ENCODE peak calls at places on chromosomes 3 and 15, in four cellular contexts. C, H, V and M are unnamed samples. For H3K9me3, the result is how much of the 10 kb centered on the place peaks cover.

GRCh38 chr3:170419301-170420087 is 826 bp downstream of the CLDN11 start:
- DNase-seq in C (no peak), H (no peak), V (peak), M (no peak)

GRCh38 chr3:184918741-184919140 is 106.8 kb downstream of the VPS8 start:
- DNase-seq in H (no peak), V (no peak), C (no peak), M (no peak)

GRCh38 chr3:156787926-156788663 is 38.1 kb upstream of the LEKR1 start:
- DNase-seq in V (peak), C (no peak), H (no peak), M (no peak)

GRCh38 chr3:17491601-17492000 is 250.8 kb downstream of the TBC1D5 start:
- DNase-seq in V (peak), H (no peak), C (no peak), M (no peak)

GRCh38 chr3:66738625-66739330 is 238.0 kb upstream of the LRIG1 start:
- DNase-seq in V (peak), H (no peak), C (no peak), M (no peak)

GRCh38 chr3:186241910-186242821 is 119.9 kb downstream of the DGKG start:
- DNase-seq in C (peak), V (peak), H (peak), M (peak)

GRCh38 chr3:7484636-7485035 is 623.7 kb downstream of the GRM7 start:
- DNase-seq in C (no peak), V (no peak), H (no peak), M (no peak)

GRCh38 chr3:111616417-111617105 is 21.4 kb upstream of the ZBED2 start:
- DNase-seq in V (no peak), H (peak), C (no peak), M (peak)

GRCh38 chr15:75352186-75352585 is 5.3 kb downstream of the NEIL1 start:
- DNase-seq in C (no peak), H (no peak), V (no peak), M (no peak)

GRCh38 chr3:132592211-132592610 is 4.9 kb upstream of the ACKR4 start:
- DNase-seq in V (no peak), C (no peak), H (no peak), M (no peak)

GRCh38 chr3:21752749-21753347 is 1.8 kb upstream of the ZNF385D start:
- DNase-seq in V (peak), H (no peak), C (no peak), M (no peak)

GRCh38 chr3:197003461-197004385 is 25.9 kb downstream of the MELTF start:
- DNase-seq in C (peak), H (no peak), V (peak), M (no peak)

GRCh38 chr3:120450261-120450913 is 405 bp downstream of the FSTL1 start:
- DNase-seq in C (peak), V (peak), H (peak), M (no peak)

GRCh38 chr3:127136706-127137105 is 56.2 kb upstream of the PRR23E start:
- DNase-seq in H (no peak), V (no peak), C (no peak), M (no peak)

GRCh38 chr3:176071943-176072342 is 1125.3 kb downstream of the TBL1XR1 start:
- DNase-seq in C (no peak), H (no peak), V (no peak), M (no peak)
- H3K9me3 ChIP-seq in C (under half), H (under half), V (under half), M (under half)

GRCh38 chr3:123847209-123847608 is 36.9 kb downstream of the MYLK start:
- DNase-seq in C (no peak), H (no peak), V (no peak), M (no peak)

GRCh38 chr3:123842711-123843110 is 41.4 kb downstream of the MYLK start:
- DNase-seq in V (no peak), C (no peak), H (no peak), M (no peak)

GRCh38 chr3:123841476-123842238 is 42.5 kb downstream of the MYLK start:
- DNase-seq in C (no peak), H (no peak), V (no peak), M (no peak)

GRCh38 chr3:123840961-123841360 is 43.2 kb downstream of the MYLK start:
- DNase-seq in H (no peak), V (no peak), C (no peak), M (no peak)

GRCh38 chr3:123843668-123844067 is 40.5 kb downstream of the MYLK start:
- DNase-seq in H (no peak), C (no peak), V (peak), M (no peak)
- H3K9me3 ChIP-seq in H (under half), C (under half), V (under half), M (under half)

GRCh38 chr3:70245746-70246525 is 66.5 kb downstream of the MDFIC2 start:
- DNase-seq in V (no peak), C (no peak), H (no peak), M (no peak)

GRCh38 chr3:70250451-70250850 is 62.0 kb downstream of the MDFIC2 start:
- DNase-seq in V (no peak), C (no peak), H (no peak), M (no peak)

GRCh38 chr3:70249509-70250160 is 62.8 kb downstream of the MDFIC2 start:
- DNase-seq in V (peak), H (no peak), C (no peak), M (no peak)

GRCh38 chr3:70248856-70249255 is 63.6 kb downstream of the MDFIC2 start:
- DNase-seq in H (no peak), V (no peak), C (no peak), M (no peak)

GRCh38 chr3:70247955-70248354 is 64.5 kb downstream of the MDFIC2 start:
- DNase-seq in C (no peak), V (no peak), H (no peak), M (no peak)
- H3K9me3 ChIP-seq in C (under half), V (under half), H (under half), M (under half)

DNA sequence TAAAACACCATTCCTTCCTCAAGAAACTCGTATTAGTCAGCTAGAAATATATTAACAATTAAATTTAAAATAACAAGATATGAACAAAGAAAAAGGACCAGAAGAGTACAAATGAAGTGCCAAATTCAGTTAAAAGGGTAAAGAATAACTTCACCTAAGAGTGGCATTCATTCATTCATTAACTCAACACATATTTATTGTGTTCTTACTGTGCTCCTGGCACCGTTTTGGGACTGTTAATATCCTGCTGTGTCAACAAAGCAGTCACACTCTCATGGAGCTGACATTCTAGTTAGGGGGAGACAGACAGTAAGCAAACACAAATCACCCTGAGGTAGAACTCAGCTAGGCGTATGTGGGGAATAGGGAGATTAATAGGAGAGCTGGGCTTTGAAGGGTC is 123.6 kb upstream of the DPPA4 start:
- DNase-seq in C (no peak), H (no peak), V (no peak), M (no peak)
- H3K9me3 ChIP-seq in C (under half), H (under half), V (under half), M (under half)

GRCh38 chr15:93420050-93420452 is 331.0 kb upstream of the RGMA start:
- DNase-seq in C (no peak), V (no peak), H (no peak), M (no peak)
- H3K9me3 ChIP-seq in C (under half), V (under half), H (under half), M (under half)